ENCODE peak calls at places on chromosomes 5 and 9, in six cellular contexts. U is HCT116, C is uterus, A is GM12892, Z is heart left ventricle, I is tibial nerve. V is an unnamed sample.
A peak's percentile ranks its signal among the peaks of the same experiment; 100 is the strongest.

GRCh38 chr5:41763537-41763936 is 106.7 kb downstream of the OXCT1 start:
- DNase-seq in U (no peak), C (no peak), A (no peak), Z (no peak), I (no peak), V (no peak)

GRCh38 chr5:37272564-37272963 is 23.4 kb upstream of the CPLANE1 start:
- DNase-seq in U (no peak), C (no peak), A (no peak), Z (no peak), I (no peak), V (no peak)

GRCh38 chr5:91126448-91126847 is 256.7 kb downstream of the ARRDC3 start:
- DNase-seq in U (no peak), C (no peak), A (no peak), Z (no peak), I (no peak), V (no peak)

GRCh38 chr5:149837680-149838269 is 106.8 kb downstream of the PDE6A start:
- DNase-seq in U (peak; percentile 54), C (no peak), A (no peak), Z (no peak), I (peak; percentile 26), V (peak; percentile 75)

GRCh38 chr9:131799177-131799823 is 59.4 kb upstream of the RAPGEF1 start:
- DNase-seq in U (peak; percentile 10), C (no peak), A (no peak), Z (no peak), I (peak; percentile 30), V (peak; percentile 48)

GRCh38 chr5:124410539-124410938 is 335.9 kb downstream of the ZNF608 start:
- DNase-seq in U (no peak), C (no peak), A (no peak), Z (no peak), I (no peak), V (no peak)

GRCh38 chr9:26391036-26391435 is 501.6 kb downstream of the CAAP1 start:
- DNase-seq in U (no peak), C (no peak), A (no peak), Z (no peak), I (no peak), V (no peak)

GRCh38 chr5:151618907-151619306 is 27.8 kb upstream of the FAT2 start:
- DNase-seq in U (peak; percentile 8), C (no peak), A (no peak), Z (no peak), I (no peak), V (no peak)

GRCh38 chr9:347667-348292 is 133.1 kb downstream of the DOCK8 start:
- DNase-seq in U (peak; percentile 40), C (no peak), A (no peak), Z (no peak), I (peak; percentile 14), V (peak; percentile 16)

GRCh38 chr9:73807956-73808355 is 656.3 kb downstream of the ANXA1 start:
- DNase-seq in U (no peak), C (no peak), A (no peak), Z (no peak), I (no peak), V (no peak)

GRCh38 chr5:149002053-149002452 is 60.8 kb downstream of the SH3TC2 start:
- DNase-seq in U (peak; percentile 44), C (no peak), A (no peak), Z (no peak), I (no peak), V (no peak)

GRCh38 chr5:24325306-24325832 is 319.4 kb downstream of the CDH10 start:
- DNase-seq in U (no peak), C (no peak), A (no peak), Z (no peak), I (no peak), V (no peak)

GRCh38 chr9:138078846-138079245 is 201.3 kb downstream of the CACNA1B start:
- DNase-seq in U (no peak), C (no peak), A (no peak), Z (peak; percentile 15), I (no peak), V (no peak)

GRCh38 chr5:76690704-76691469 is 25.0 kb upstream of the F2R start:
- DNase-seq in U (no peak), C (no peak), A (no peak), Z (no peak), I (no peak), V (no peak)

GRCh38 chr5:172458956-172459355 is 4.6 kb upstream of the SH3PXD2B start:
- DNase-seq in U (no peak), C (no peak), A (no peak), Z (no peak), I (no peak), V (no peak)

GRCh38 chr9:120696551-120697230 is 17.6 kb downstream of the MEGF9 start:
- DNase-seq in U (no peak), C (no peak), A (no peak), Z (no peak), I (no peak), V (no peak)

GRCh38 chr5:13987843-13988464 is 43.5 kb upstream of the DNAH5 start:
- DNase-seq in U (peak; percentile 42), C (peak; percentile 17), A (peak; percentile 23), Z (no peak), I (peak; percentile 59), V (peak; percentile 63)

GRCh38 chr5:17234384-17234783 is 17.0 kb downstream of the BASP1 start:
- DNase-seq in U (no peak), C (no peak), A (no peak), Z (no peak), I (no peak), V (no peak)

GRCh38 chr5:107476783-107477182 is 194.0 kb downstream of the EFNA5 start:
- DNase-seq in U (no peak), C (no peak), A (no peak), Z (no peak), I (no peak), V (no peak)

GRCh38 chr5:171155621-171156020 is 153.4 kb upstream of the TLX3 start:
- DNase-seq in U (no peak), C (no peak), A (no peak), Z (no peak), I (no peak), V (no peak)

GRCh38 chr9:134630861-134631260 is 10.7 kb upstream of the COL5A1 start:
- DNase-seq in U (no peak), C (no peak), A (no peak), Z (peak; percentile 18), I (no peak), V (no peak)

GRCh38 chr5:76393035-76393680 is 9.9 kb upstream of the IQGAP2 start:
- DNase-seq in U (no peak), C (no peak), A (no peak), Z (no peak), I (no peak), V (no peak)

GRCh38 chr5:128764910-128765309 is 200.4 kb upstream of the SLC27A6 start:
- DNase-seq in U (no peak), C (no peak), A (no peak), Z (peak; percentile 51), I (no peak), V (no peak)

GRCh38 chr9:6080154-6080716 is 64.8 kb upstream of the RANBP6 start:
- DNase-seq in U (peak; percentile 99), C (peak; percentile 90), A (peak; percentile 42), Z (peak; percentile 88), I (peak; percentile 68), V (peak; percentile 43)

GRCh38 chr5:149466457-149466972 is 84.7 kb downstream of the CSNK1A1 start:
- DNase-seq in U (no peak), C (peak; percentile 43), A (no peak), Z (no peak), I (no peak), V (no peak)

GRCh38 chr5:100787648-100788047 is 115.4 kb downstream of the ST8SIA4 start:
- DNase-seq in U (no peak), C (no peak), A (no peak), Z (no peak), I (no peak), V (no peak)

GRCh38 chr5:1209896-1210776 is 8.7 kb downstream of the SLC6A19 start:
- DNase-seq in U (no peak), C (no peak), A (no peak), Z (peak; percentile 55), I (no peak), V (no peak)
- TF ChIP-seq POLR2A in U (no peak), C (no peak), A (no peak), Z (no peak), I (no peak), V (no peak)

GRCh38 chr5:177472460-177473441 is 683 bp downstream of the DBN1 start:
- DNase-seq in U (no peak), C (no peak), A (peak; percentile 77), Z (no peak), I (no peak), V (no peak)
- TF ChIP-seq POLR2A in U (no peak), C (no peak), A (no peak), Z (no peak), I (no peak), V (no peak)

GRCh38 chr9:111482656-111483418 is 1.3 kb downstream of the ECPAS start:
- DNase-seq in U (no peak), C (peak; percentile 67), A (peak; percentile 62), Z (peak; percentile 83), I (peak; percentile 69), V (peak; percentile 84)
- TF ChIP-seq POLR2A in U (peak; percentile 21), C (no peak), A (peak; percentile 51), Z (no peak), I (peak; percentile 57), V (peak; percentile 71)

DNA sequence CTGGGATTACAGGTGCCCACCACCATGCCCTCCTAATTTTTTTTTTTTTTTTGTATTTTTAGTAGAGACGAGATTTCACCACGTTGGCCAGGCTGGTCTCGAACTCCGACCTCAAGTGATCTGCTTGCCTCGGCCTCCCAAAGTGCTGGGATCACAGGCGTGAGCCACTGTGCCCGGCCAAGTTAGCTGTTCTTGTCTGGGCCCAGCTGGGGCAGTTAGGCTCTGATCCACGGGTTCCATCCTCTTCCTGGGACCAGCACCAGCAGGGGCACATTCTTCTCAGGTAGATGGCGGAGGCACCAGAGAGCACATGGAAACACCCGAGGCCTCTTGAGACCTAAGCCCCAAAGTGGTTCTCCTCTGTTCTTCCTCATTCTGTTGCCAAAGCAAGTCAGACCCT is 281.6 kb downstream of the PBX3 start:
- DNase-seq in U (no peak), C (no peak), A (no peak), Z (no peak), I (no peak), V (no peak)
- TF ChIP-seq POLR2A in U (no peak), C (no peak), A (no peak), Z (no peak), I (no peak), V (no peak)

GRCh38 chr9:112325600-112325999 is 7.8 kb downstream of the PTBP3 start:
- DNase-seq in U (no peak), C (no peak), A (no peak), Z (no peak), I (no peak), V (no peak)
- TF ChIP-seq POLR2A in U (no peak), C (no peak), A (no peak), Z (no peak), I (no peak), V (no peak)

GRCh38 chr5:69213513-69214215 is 21.0 kb upstream of the CDK7 start:
- DNase-seq in U (no peak), C (no peak), A (no peak), Z (no peak), I (no peak), V (peak; percentile 35)

GRCh38 chr5:69217154-69217731 is 17.4 kb upstream of the CDK7 start:
- DNase-seq in U (no peak), C (peak; percentile 97), A (no peak), Z (no peak), I (no peak), V (no peak)

GRCh38 chr5:69219939-69220338 is 14.7 kb upstream of the CDK7 start:
- DNase-seq in U (no peak), C (no peak), A (no peak), Z (no peak), I (no peak), V (no peak)

GRCh38 chr5:69212022-69212421 is 22.6 kb downstream of the CENPH start:
- DNase-seq in U (no peak), C (no peak), A (no peak), Z (no peak), I (no peak), V (no peak)

GRCh38 chr5:69217732-69218568 is 16.7 kb upstream of the CDK7 start:
- DNase-seq in U (peak; percentile 83), C (peak; percentile 76), A (peak; percentile 86), Z (peak; percentile 98), I (peak; percentile 97), V (peak; percentile 94)
- TF ChIP-seq POLR2A in U (peak; percentile 48), C (peak; percentile 68), A (peak; percentile 87), Z (peak; percentile 88), I (peak; percentile 64), V (peak; percentile 93)